ENCODE peak calls at places on chromosomes 2 and 18, in nine cellular contexts. Q is cardiac muscle cell, Z is neuronal stem cell, V is transverse colon, A is small intestine, M is heart left ventricle, R is lung, J is fibroblast of lung, P is MM.1S. Y is an unnamed sample. For H3K9me3, the result is how much of the 10 kb centered on the place peaks cover.

GRCh38 chr2:164841719-164842623 is at the start of gene COBLL1:
- DNase-seq in R (peak), Q (peak), A (peak), P (peak), J (peak), M (peak), V (peak), Z (peak), Y (peak)

GRCh38 chr2:201404699-201405275 is 46.5 kb downstream of the TRAK2 start:
- DNase-seq in V (no peak), P (no peak), Q (no peak), M (no peak), J (no peak), R (no peak), A (no peak), Z (no peak), Y (no peak)

GRCh38 chr2:60958361-60958760 is 59.2 kb upstream of the PEX13 start:
- DNase-seq in R (no peak), P (no peak), V (no peak), J (peak), M (no peak), Q (no peak), Z (no peak), A (no peak), Y (no peak)

GRCh38 chr2:18620867-18621266 is 31.5 kb upstream of the NT5C1B start:
- DNase-seq in J (no peak), Q (no peak), V (no peak), R (no peak), P (no peak), A (no peak), Z (no peak), M (no peak), Y (no peak)

GRCh38 chr18:62612246-62612645 is 89.4 kb downstream of the ZCCHC2 start:
- DNase-seq in Q (no peak), P (no peak), J (no peak), M (no peak), V (no peak), Z (no peak), R (no peak), A (no peak), Y (no peak)

GRCh38 chr18:60675801-60676200 is 303.2 kb upstream of the MC4R start:
- DNase-seq in M (no peak), J (no peak), R (no peak), Q (no peak), A (no peak), P (no peak), Z (no peak), V (no peak), Y (no peak)

GRCh38 chr18:78893396-78894305 is 86.0 kb upstream of the SALL3 start:
- DNase-seq in Z (no peak), V (no peak), M (no peak), R (peak), J (no peak), A (no peak), Q (no peak), P (no peak), Y (no peak)

GRCh38 chr18:50401888-50402287 is 27.0 kb downstream of the SKA1 start:
- DNase-seq in M (peak), Z (no peak), A (peak), J (peak), Q (peak), R (peak), V (peak), P (no peak), Y (peak)

GRCh38 chr2:210302326-210302725 is 12.6 kb downstream of the MYL1 start:
- DNase-seq in P (no peak), A (no peak), M (no peak), R (no peak), J (peak), V (no peak), Z (no peak), Q (no peak), Y (no peak)

GRCh38 chr2:233990261-233990798 is 60.2 kb upstream of the SPP2 start:
- DNase-seq in P (peak), J (peak), M (no peak), R (no peak), A (peak), V (peak), Z (no peak), Q (no peak), Y (no peak)

GRCh38 chr2:158742536-158742935 is 52.6 kb upstream of the DAPL1 start:
- DNase-seq in R (no peak), M (no peak), Q (no peak), J (no peak), P (no peak), A (no peak), V (no peak), Z (no peak), Y (no peak)

GRCh38 chr2:68806511-68807109 is 64.6 kb downstream of the BMP10 start:
- DNase-seq in M (no peak), P (no peak), A (no peak), V (no peak), J (peak), Q (peak), R (no peak), Z (no peak), Y (no peak)

GRCh38 chr2:64336171-64336570 is 117.8 kb upstream of the LGALSL start:
- DNase-seq in M (no peak), J (no peak), Z (no peak), R (no peak), Q (no peak), V (no peak), A (no peak), P (no peak), Y (no peak)

GRCh38 chr2:27123302-27124150 is at the start of gene ABHD1:
- DNase-seq in Q (peak), Z (no peak), V (peak), M (peak), P (peak), J (peak), A (peak), R (peak), Y (peak)

GRCh38 chr2:240648155-240648649 is 22.9 kb downstream of the GPR35 start:
- DNase-seq in P (no peak), V (no peak), A (no peak), J (no peak), M (no peak), Q (no peak), R (no peak), Z (no peak), Y (no peak)

GRCh38 chr2:8314063-8314462 is 367.8 kb upstream of the ID2 start:
- DNase-seq in V (no peak), Z (no peak), J (no peak), A (no peak), M (no peak), Q (no peak), P (no peak), R (no peak), Y (no peak)

GRCh38 chr2:9212010-9212638 is 5.5 kb downstream of the ASAP2 start:
- DNase-seq in J (no peak), M (no peak), Z (no peak), A (peak), Q (no peak), P (no peak), R (no peak), V (peak), Y (no peak)

GRCh38 chr2:106704798-106705197 is 181.2 kb downstream of the ST6GAL2 start:
- DNase-seq in P (no peak), Z (no peak), R (no peak), J (no peak), A (no peak), V (no peak), M (no peak), Q (no peak), Y (no peak)

GRCh38 chr2:107635883-107636282 is 190.8 kb upstream of the RGPD4 start:
- DNase-seq in A (no peak), R (no peak), J (peak), P (no peak), V (no peak), Q (peak), M (no peak), Z (no peak), Y (no peak)

GRCh38 chr2:53769318-53769945 is 1.8 kb downstream of the CHAC2 start:
- DNase-seq in P (no peak), R (no peak), M (no peak), J (no peak), Z (no peak), V (no peak), Q (no peak), A (no peak), Y (no peak)

GRCh38 chr2:33441235-33441810 is 35.1 kb upstream of the RASGRP3 start:
- DNase-seq in M (no peak), J (peak), Z (peak), A (peak), V (peak), Q (peak), P (peak), R (no peak), Y (no peak)

GRCh38 chr2:197215988-197216979 is 94.3 kb downstream of the ANKRD44 start:
- DNase-seq in M (no peak), Z (no peak), P (peak), A (peak), R (no peak), Q (peak), V (no peak), J (peak), Y (no peak)

GRCh38 chr2:32849456-32850194 is 97.1 kb upstream of the LTBP1 start:
- DNase-seq in V (no peak), J (no peak), R (no peak), Q (peak), P (no peak), A (no peak), Z (no peak), M (no peak), Y (no peak)

GRCh38 chr2:176130153-176130916 is 830 bp downstream of the HOXD8 start:
- DNase-seq in J (no peak), Q (no peak), P (no peak), V (peak), R (no peak), A (no peak), Z (no peak), M (no peak), Y (no peak)

GRCh38 chr2:31365348-31365747 is 49.2 kb downstream of the XDH start:
- DNase-seq in Q (no peak), J (no peak), R (no peak), A (no peak), P (no peak), V (no peak), Z (no peak), M (no peak), Y (no peak)

GRCh38 chr2:98826856-98827255 is 95.9 kb upstream of the MGAT4A start:
- DNase-seq in J (no peak), V (no peak), P (no peak), Z (no peak), M (no peak), A (no peak), Q (no peak), R (no peak), Y (no peak)

GRCh38 chr2:179132076-179132475 is 82.1 kb upstream of the CCDC141 start:
- DNase-seq in R (no peak), A (peak), P (no peak), Q (no peak), M (no peak), V (no peak), J (no peak), Z (no peak), Y (no peak)

GRCh38 chr2:1648241-1649102 is 95.8 kb downstream of the PXDN start:
- DNase-seq in P (no peak), Q (no peak), M (no peak), A (no peak), J (no peak), V (no peak), R (no peak), Z (no peak), Y (no peak)

GRCh38 chr2:234427081-234428058 is 69.5 kb downstream of the ARL4C start:
- DNase-seq in A (no peak), Q (peak), P (no peak), J (peak), Z (peak), V (no peak), M (no peak), R (peak), Y (no peak)

GRCh38 chr18:65235966-65236634 is 514.7 kb upstream of the CDH7 start:
- DNase-seq in M (no peak), J (no peak), A (no peak), R (no peak), V (no peak), Z (no peak), P (peak), Q (no peak), Y (no peak)

GRCh38 chr2:43080626-43081025 is 145.8 kb downstream of the ZFP36L2 start:
- DNase-seq in A (no peak), R (no peak), J (no peak), Z (no peak), Q (no peak), P (no peak), V (no peak), M (no peak), Y (peak)

GRCh38 chr2:98568161-98568956 is 40.0 kb downstream of the COA5 start:
- DNase-seq in V (no peak), A (no peak), Z (no peak), M (no peak), P (no peak), J (peak), R (no peak), Q (no peak), Y (no peak)

GRCh38 chr2:220743203-220743602 is 828.9 kb downstream of the EPHA4 start:
- DNase-seq in P (no peak), A (no peak), V (no peak), Z (no peak), R (no peak), M (no peak), Q (no peak), J (no peak), Y (no peak)

GRCh38 chr2:220744861-220745260 is 827.2 kb downstream of the EPHA4 start:
- DNase-seq in J (no peak), Z (no peak), P (no peak), V (no peak), A (no peak), M (no peak), R (no peak), Q (no peak), Y (no peak)

GRCh38 chr2:220748875-220749479 is 823.1 kb downstream of the EPHA4 start:
- DNase-seq in Q (no peak), R (no peak), A (no peak), V (no peak), Z (no peak), M (no peak), J (no peak), P (no peak), Y (no peak)

GRCh38 chr2:220745682-220746081 is 826.4 kb downstream of the EPHA4 start:
- DNase-seq in Q (no peak), A (no peak), M (no peak), R (no peak), V (no peak), P (no peak), Z (no peak), J (no peak), Y (no peak)

DNA sequence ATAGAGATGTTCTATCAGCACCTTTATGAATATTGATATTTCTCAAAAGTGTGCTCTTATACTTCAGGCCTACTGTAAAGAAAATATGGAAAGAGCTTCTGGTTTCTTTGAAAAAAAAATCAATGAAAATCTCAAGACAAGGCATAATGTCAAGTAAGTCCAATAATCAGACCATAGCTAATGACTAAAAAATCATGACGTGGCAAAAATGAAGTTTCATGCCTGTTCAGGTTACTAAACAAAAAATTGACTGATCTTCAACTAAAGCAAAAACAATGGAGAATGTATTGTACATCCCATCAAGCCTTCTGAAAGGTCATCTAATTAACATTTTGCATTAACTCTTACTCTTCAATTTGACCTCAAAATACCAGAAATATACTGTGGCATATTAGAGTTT is 824.4 kb downstream of the EPHA4 start:
- DNase-seq in V (no peak), P (no peak), Q (no peak), Z (no peak), R (no peak), A (no peak), M (no peak), J (no peak), Y (no peak)
- H3K9me3 ChIP-seq in V (under half), P (under half), Q (under half), Z (under half), R (under half), A (under half), M (under half), J (under half), Y (under half)

GRCh38 chr2:161898633-161899032 is 175.4 kb downstream of the DPP4 start:
- DNase-seq in R (no peak), V (no peak), Q (no peak), M (no peak), P (no peak), J (no peak), A (no peak), Z (no peak), Y (no peak)
- H3K27ac ChIP-seq in R (no peak), V (no peak), Q (no peak), M (no peak), P (no peak), J (no peak), A (no peak), Z (no peak), Y (no peak)

GRCh38 chr18:8797206-8797605 is 91.8 kb downstream of the MTCL1 start:
- DNase-seq in J (peak), M (no peak), Z (no peak), V (peak), Q (no peak), A (peak), P (no peak), R (no peak), Y (no peak)

GRCh38 chr18:8795586-8795985 is 90.2 kb downstream of the MTCL1 start:
- DNase-seq in R (no peak), P (no peak), M (no peak), V (no peak), Q (no peak), J (no peak), Z (no peak), A (no peak), Y (no peak)

GRCh38 chr18:8792688-8793316 is 87.4 kb downstream of the MTCL1 start:
- DNase-seq in Q (no peak), M (no peak), R (no peak), V (no peak), Z (no peak), J (no peak), A (no peak), P (no peak), Y (no peak)

GRCh38 chr18:8793445-8794132 is 88.2 kb downstream of the MTCL1 start:
- DNase-seq in Z (no peak), P (no peak), Q (no peak), R (no peak), V (no peak), A (peak), M (no peak), J (peak), Y (no peak)

GRCh38 chr18:8794133-8794986 is 89.0 kb downstream of the MTCL1 start:
- DNase-seq in M (no peak), P (no peak), Z (no peak), V (peak), J (peak), A (peak), R (no peak), Q (peak), Y (no peak)
- H3K9me3 ChIP-seq in M (under half), P (under half), Z (under half), V (under half), J (under half), A (under half), R (under half), Q (under half), Y (under half)

DNA sequence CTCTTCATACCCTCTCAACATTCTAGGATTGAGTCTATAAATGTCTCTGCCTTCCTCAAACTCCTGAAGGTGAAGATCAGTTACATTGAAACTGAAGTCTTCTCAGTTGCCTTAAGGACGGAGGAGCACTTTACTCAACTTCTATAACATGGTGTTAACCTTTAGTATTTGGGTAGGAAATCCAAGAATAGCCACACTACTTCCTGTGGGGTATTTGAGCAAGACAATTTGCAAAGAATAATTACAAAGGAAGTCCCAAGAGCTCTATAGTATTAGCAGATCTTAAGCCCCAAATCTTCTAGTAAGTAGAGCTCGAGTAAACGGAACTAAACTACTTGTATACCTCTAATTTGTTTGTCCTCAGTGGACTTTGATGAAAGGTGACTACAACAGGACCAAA is 80.9 kb downstream of the SP100 start:
- DNase-seq in V (no peak), Q (no peak), J (no peak), M (no peak), A (peak), R (no peak), P (peak), Z (no peak), Y (no peak)
- H3K27ac ChIP-seq in V (no peak), Q (no peak), J (no peak), M (no peak), A (no peak), R (no peak), P (no peak), Z (no peak), Y (no peak)

GRCh38 chr18:31801078-31801477 is 40.4 kb upstream of the SLC25A52 start:
- DNase-seq in M (no peak), Z (no peak), Q (no peak), P (no peak), J (no peak), V (no peak), R (no peak), A (no peak), Y (no peak)
- H3K9me3 ChIP-seq in M (under half), Z (under half), Q (under half), P (under half), J (under half), V (under half), R (under half), A (under half), Y (under half)

DNA sequence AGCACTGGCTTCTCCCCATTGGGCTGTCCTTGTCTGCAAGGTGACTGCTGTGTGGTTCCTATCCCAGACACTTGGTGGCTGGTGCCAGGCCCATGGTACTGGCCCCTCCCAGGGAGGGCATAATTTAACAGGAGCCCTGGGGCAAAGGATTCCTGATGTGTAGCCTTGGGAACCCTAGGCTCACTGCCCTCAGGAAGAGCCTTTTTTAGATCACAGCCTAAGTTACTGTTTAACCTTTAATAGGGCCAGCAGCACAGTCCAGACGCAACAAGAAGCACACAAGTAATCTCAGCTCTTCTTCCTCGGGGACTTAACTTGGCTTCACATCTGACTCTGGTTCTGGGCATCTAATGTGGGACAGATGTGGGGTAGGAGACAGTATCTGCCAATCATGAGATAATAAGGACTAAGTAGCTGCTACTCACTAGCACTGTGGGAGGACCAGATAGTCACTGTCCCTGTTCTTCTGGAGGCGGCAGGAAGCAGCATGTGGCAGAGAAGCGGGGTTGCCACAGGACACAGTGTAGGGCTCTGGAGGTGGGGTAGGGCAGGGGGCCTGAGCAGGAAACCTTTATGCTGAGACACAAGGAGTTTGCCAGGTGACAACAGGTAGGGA is 136.3 kb downstream of the TMEM17 start:
- DNase-seq in V (no peak), P (no peak), R (no peak), A (peak), Q (no peak), M (no peak), Z (no peak), J (no peak), Y (no peak)
- H3K27ac ChIP-seq in V (no peak), P (no peak), R (no peak), A (no peak), Q (no peak), M (no peak), Z (no peak), J (no peak), Y (no peak)

DNA sequence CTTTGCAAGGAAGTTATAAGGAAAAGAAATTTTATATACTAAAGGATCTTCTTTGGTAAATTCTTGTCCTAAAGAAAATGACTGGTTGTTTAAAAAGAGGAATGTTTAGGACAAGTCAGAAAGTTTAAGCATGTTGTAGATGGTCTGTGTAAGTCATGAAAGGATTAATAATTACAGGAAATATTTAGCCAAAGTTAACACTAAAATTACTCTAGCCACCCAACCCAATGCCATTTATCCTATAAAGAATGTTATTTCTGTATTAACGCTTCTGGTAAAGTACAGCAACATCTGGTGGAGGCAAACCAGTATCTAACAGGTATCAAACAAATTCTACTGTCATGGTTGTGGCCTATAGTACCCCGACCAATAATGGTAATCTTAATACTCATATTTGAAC is 546.9 kb upstream of the PKDCC start:
- DNase-seq in J (no peak), Q (no peak), P (no peak), R (no peak), A (no peak), Z (no peak), M (no peak), V (no peak), Y (no peak)
- H3K9me3 ChIP-seq in J (under half), Q (under half), P (under half), R (under half), A (under half), Z (under half), M (half or more), V (under half), Y (under half)

GRCh38 chr2:73963385-73964120 is 21.2 kb upstream of the TET3 start:
- DNase-seq in A (no peak), V (no peak), Q (peak), R (no peak), Z (no peak), P (no peak), J (no peak), M (no peak), Y (no peak)
- H3K27ac ChIP-seq in A (no peak), V (no peak), Q (no peak), R (no peak), Z (no peak), P (no peak), J (no peak), M (no peak), Y (no peak)

Y was measured in heart right ventricle.